ENCODE peak calls at places on chromosomes 11 and 22, in five cellular contexts. N is NCI-H748 treated with DMSO at 0.1 percent for 48 hours; V is C1 segment of cervical spinal cord; J is effector CD4-positive, alpha-beta T cell; F is activated T-cell treated with anti-CD3 and anti-CD28 coated beads for 1 hour. S is an unnamed sample.

GRCh38 chr11:86606849-86607481 is 65.5 kb downstream of the ME3 start:
- DNase-seq in N (no peak), V (no peak), J (no peak), F (no peak), S (no peak)

GRCh38 chr11:130001491-130002351 is 914 bp downstream of the PRDM10 start:
- DNase-seq in N (peak), V (no peak), J (peak), F (peak), S (peak)

GRCh38 chr11:118655486-118656190 is 23.8 kb downstream of the TREH start:
- DNase-seq in N (no peak), V (no peak), J (no peak), F (no peak), S (no peak)

GRCh38 chr11:16883179-16883578 is 131.0 kb downstream of the PLEKHA7 start:
- DNase-seq in N (no peak), V (no peak), J (no peak), F (no peak), S (no peak)

GRCh38 chr22:29798801-29799200 is 31.6 kb downstream of the UQCR10 start:
- DNase-seq in N (no peak), V (no peak), J (no peak), F (no peak), S (no peak)

GRCh38 chr11:15333407-15333806 is 218.7 kb downstream of the INSC start:
- DNase-seq in N (no peak), V (no peak), J (no peak), F (no peak), S (no peak)

GRCh38 chr22:24289138-24289537 is 18.5 kb downstream of the SPECC1L start:
- DNase-seq in N (no peak), V (no peak), J (no peak), F (no peak), S (no peak)

GRCh38 chr22:45893516-45893915 is 83.4 kb downstream of the WNT7B start:
- DNase-seq in N (no peak), V (no peak), J (no peak), F (no peak), S (no peak)

GRCh38 chr11:61041755-61042518 is 60.4 kb upstream of the CD5 start:
- DNase-seq in N (peak), V (no peak), J (peak), F (peak), S (no peak)

GRCh38 chr22:32864596-32864995 is 63.1 kb downstream of the TIMP3 start:
- DNase-seq in N (no peak), V (no peak), J (no peak), F (no peak), S (no peak)

GRCh38 chr11:104968856-104969776 is 742 bp upstream of the CASP4 start:
- DNase-seq in N (peak), V (no peak), J (no peak), F (no peak), S (no peak)

GRCh38 chr22:27637604-27638003 is 164.0 kb downstream of the MN1 start:
- DNase-seq in N (no peak), V (no peak), J (no peak), F (no peak), S (no peak)

GRCh38 chr11:8870461-8871282 is 40.3 kb upstream of the AKIP1 start:
- DNase-seq in N (peak), V (no peak), J (no peak), F (no peak), S (peak)

GRCh38 chr11:109519253-109519652 is 97.3 kb downstream of the C11orf87 start:
- DNase-seq in N (no peak), V (no peak), J (no peak), F (no peak), S (no peak)

GRCh38 chr11:94241896-94242295 is 62.5 kb upstream of the IZUMO1R start:
- DNase-seq in N (no peak), V (no peak), J (no peak), F (no peak), S (no peak)

GRCh38 chr11:75369846-75370245 is 18.4 kb upstream of the ARRB1 start:
- DNase-seq in N (no peak), V (no peak), J (no peak), F (no peak), S (peak)

GRCh38 chr22:30305519-30305905 is 16.2 kb upstream of the CASTOR1 start:
- DNase-seq in N (no peak), V (no peak), J (no peak), F (peak), S (no peak)